ENCODE peak calls at places on chromosomes 1 and 21, in eight cellular contexts. V is mesenchymal stem cell; S is PC-3; Y is left ventricle myocardium inferior; M is CD8-positive, alpha-beta memory T cell; A is thoracic aorta; P is naive thymus-derived CD4-positive, alpha-beta T cell; L is neuronal stem cell. O is an unnamed sample.

GRCh38 chr1:62687421-62687902 is 724 bp downstream of the DOCK7 start:
- DNase-seq in A (no peak), M (peak; percentile 2), P (peak; percentile 10), L (peak; percentile 54), S (peak; percentile 42), V (peak; percentile 45), Y (peak; percentile 32), O (no peak)

GRCh38 chr21:45340515-45340914 is 52.8 kb upstream of the POFUT2 start:
- DNase-seq in S (no peak), A (no peak), M (no peak), L (no peak), Y (no peak), P (no peak), V (no peak), O (no peak)

GRCh38 chr1:25996966-25997758 is 701 bp downstream of the PAFAH2 start:
- DNase-seq in S (peak; percentile 14), P (no peak), A (no peak), V (peak; percentile 95), L (no peak), Y (no peak), M (no peak), O (no peak)

GRCh38 chr1:7586031-7586941 is 184.8 kb upstream of the VAMP3 start:
- DNase-seq in P (no peak), Y (no peak), M (no peak), V (no peak), S (no peak), L (no peak), A (no peak), O (no peak)

GRCh38 chr21:39523398-39523797 is 71.6 kb downstream of the SH3BGR start:
- DNase-seq in S (no peak), L (no peak), A (no peak), V (no peak), P (no peak), Y (peak; percentile 40), M (no peak), O (no peak)

GRCh38 chr1:201742476-201742875 is 86.5 kb upstream of the IPO9 start:
- DNase-seq in M (no peak), P (no peak), A (no peak), L (no peak), S (no peak), V (no peak), Y (no peak), O (no peak)

GRCh38 chr1:205140113-205140512 is 18.3 kb upstream of the RBBP5 start:
- DNase-seq in Y (no peak), L (no peak), A (no peak), V (no peak), M (no peak), P (no peak), S (no peak), O (no peak)

GRCh38 chr1:193346085-193346484 is 159.7 kb upstream of the B3GALT2 start:
- DNase-seq in S (no peak), Y (no peak), L (no peak), P (no peak), A (no peak), M (no peak), V (no peak), O (no peak)

GRCh38 chr1:35929730-35930592 is 944 bp upstream of the AGO3 start:
- DNase-seq in P (peak; percentile 11), Y (peak; percentile 53), V (no peak), M (peak; percentile 33), S (peak; percentile 54), L (peak; percentile 9), A (no peak), O (no peak)

GRCh38 chr1:145858238-145858936 is 494 bp downstream of the PIAS3 start:
- DNase-seq in V (peak; percentile 50), Y (peak; percentile 54), A (no peak), M (peak; percentile 61), S (peak; percentile 47), L (peak; percentile 49), P (no peak), O (no peak)

GRCh38 chr1:151311589-151312331 is 15.5 kb downstream of the PI4KB start:
- DNase-seq in P (no peak), A (peak; percentile 91), L (no peak), V (peak; percentile 100), M (peak; percentile 24), S (peak; percentile 100), Y (peak; percentile 50), O (peak; percentile 99)

GRCh38 chr1:196723325-196724185 is 51.1 kb upstream of the CFHR3 start:
- DNase-seq in P (no peak), S (peak; percentile 46), L (peak; percentile 51), Y (no peak), M (peak; percentile 3), A (no peak), V (peak; percentile 26), O (no peak)

GRCh38 chr1:15384301-15384901 is 25.3 kb upstream of the EFHD2 start:
- DNase-seq in M (no peak), A (no peak), L (peak; percentile 57), S (no peak), V (peak; percentile 20), Y (no peak), P (no peak), O (no peak)

GRCh38 chr1:67748630-67749029 is 63.6 kb downstream of the GADD45A start:
- DNase-seq in V (peak; percentile 81), P (no peak), M (no peak), A (no peak), Y (no peak), S (peak; percentile 25), L (no peak), O (no peak)

GRCh38 chr1:223227486-223228196 is 84.6 kb upstream of the TLR5 start:
- DNase-seq in Y (no peak), M (no peak), P (no peak), V (no peak), S (no peak), A (no peak), L (no peak), O (peak; percentile 77)

GRCh38 chr1:45621501-45621836 is 2.4 kb downstream of the CCDC17 start:
- DNase-seq in A (no peak), S (no peak), L (no peak), Y (no peak), P (no peak), V (no peak), M (no peak), O (no peak)

GRCh38 chr21:28783641-28784185 is 209.0 kb downstream of the LTN1 start:
- DNase-seq in A (no peak), S (no peak), V (no peak), L (no peak), Y (no peak), P (no peak), M (no peak), O (no peak)

GRCh38 chr1:48572632-48573258 is 100.7 kb upstream of the SPATA6 start:
- DNase-seq in P (no peak), V (peak; percentile 12), L (peak; percentile 75), S (peak; percentile 62), Y (peak; percentile 25), A (no peak), M (no peak), O (no peak)

GRCh38 chr1:116506132-116507004 is 64.5 kb downstream of the CD58 start:
- DNase-seq in A (no peak), S (peak; percentile 53), V (no peak), Y (no peak), P (no peak), L (no peak), M (no peak), O (no peak)

GRCh38 chr21:8989883-8990325 is 1531.5 kb upstream of the TPTE start:
- DNase-seq in Y (no peak), L (no peak), A (no peak), M (no peak), P (no peak), V (no peak), S (peak; percentile 6), O (no peak)

GRCh38 chr1:114310771-114311251 is 157.1 kb upstream of the SYT6 start:
- DNase-seq in Y (no peak), P (no peak), M (no peak), L (no peak), A (no peak), V (no peak), S (no peak), O (no peak)

DNA sequence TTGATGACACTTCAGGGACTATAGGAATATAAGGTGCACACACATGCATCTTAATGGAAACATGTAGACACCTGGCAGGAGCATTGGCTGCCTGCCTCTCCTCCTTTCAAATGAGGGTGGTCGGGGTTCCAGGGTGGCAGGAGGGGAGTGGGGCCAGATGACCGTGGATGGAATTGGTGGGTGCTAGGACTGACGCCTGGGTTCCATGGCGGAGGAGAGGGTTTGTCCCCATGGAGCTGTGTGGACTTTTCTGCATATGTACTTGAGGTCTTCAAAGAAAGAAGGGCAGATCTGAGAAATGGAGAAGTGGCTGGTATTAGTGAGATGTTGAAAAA is 7.7 kb downstream of the PRRX1 start:
- DNase-seq in M (no peak), V (no peak), P (no peak), S (no peak), A (no peak), L (no peak), Y (no peak), O (no peak)
- H3K27me3 ChIP-seq in M (peaks cover 40% of the 10 kb centered on the region), V (peaks cover 51% of the 10 kb centered on the region), P (peaks cover 10% of the 10 kb centered on the region), S (peaks cover 52% of the 10 kb centered on the region), A (no peaks in the 10 kb centered on the region), L (peaks cover 46% of the 10 kb centered on the region), Y (peaks cover 51% of the 10 kb centered on the region), O (no peaks in the 10 kb centered on the region)

GRCh38 chr1:237166593-237167077 is 124.7 kb downstream of the RYR2 start:
- DNase-seq in V (no peak), L (no peak), S (no peak), A (no peak), P (no peak), Y (no peak), M (no peak), O (no peak)
- H3K27ac ChIP-seq in V (no peak overlapping the region), L (no peak overlapping the region), S (no peak overlapping the region), A (no peak overlapping the region), P (no peak overlapping the region), Y (peak overlapping the region; percentile 60), M (no peak overlapping the region), O (no peak overlapping the region)

GRCh38 chr1:18948048-18948912 is 8.2 kb downstream of the IFFO2 start:
- DNase-seq in V (peak; percentile 69), Y (no peak), M (peak; percentile 63), P (no peak), S (peak; percentile 39), L (no peak), A (no peak), O (no peak)
- H3K4me1 ChIP-seq in V (peaks cover 70% of the 10 kb centered on the region), Y (peaks cover 83% of the 10 kb centered on the region), M (peaks cover 94% of the 10 kb centered on the region), P (peaks cover 93% of the 10 kb centered on the region), S (peaks cover 40% of the 10 kb centered on the region), L (peaks cover 43% of the 10 kb centered on the region), A (peaks cover 95% of the 10 kb centered on the region), O (peaks cover 93% of the 10 kb centered on the region)

GRCh38 chr1:2592672-2593071 is 6.1 kb downstream of the PRXL2B start:
- DNase-seq in P (peak; percentile 5), V (no peak), M (no peak), S (peak; percentile 17), L (no peak), A (no peak), Y (no peak), O (no peak)
- H3K27me3 ChIP-seq in P (no peaks in the 10 kb centered on the region), V (peaks cover 3% of the 10 kb centered on the region), M (no peaks in the 10 kb centered on the region), S (no peaks in the 10 kb centered on the region), L (no peaks in the 10 kb centered on the region), A (no peaks in the 10 kb centered on the region), Y (peaks cover 37% of the 10 kb centered on the region), O (no peaks in the 10 kb centered on the region)

O was measured in vagina.